ENCODE peak calls at places on chromosomes 4 and X, in seven cellular contexts. One of them, this sample, is unnamed.

GRCh38 chrX:123993904-123994635 is 32.6 kb downstream of the STAG2 start:
- DNase-seq in activated naive CD8-positive, alpha-beta T cell treated with anti-CD3 and anti-CD28 coated beads, Interleukin-2, amount 50 U/mL, for 24 hours: no peak
- DNase-seq in occipital lobe: no peak
- DNase-seq in SK-MEL-5: no peak
- DNase-seq in AML-193: no peak
- DNase-seq in naive B cell: no peak
- DNase-seq in CD8-positive, alpha-beta memory T cell: no peak
- DNase-seq in this sample: no peak

GRCh38 chrX:8049827-8050226 is 121.2 kb downstream of the VCX2 start:
- DNase-seq in activated naive CD8-positive, alpha-beta T cell treated with anti-CD3 and anti-CD28 coated beads, Interleukin-2, amount 50 U/mL, for 24 hours: no peak
- DNase-seq in occipital lobe: no peak
- DNase-seq in SK-MEL-5: no peak
- DNase-seq in AML-193: no peak
- DNase-seq in naive B cell: no peak
- DNase-seq in CD8-positive, alpha-beta memory T cell: no peak
- DNase-seq in this sample: no peak

GRCh38 chr4:184937030-184937710 is 81.1 kb upstream of the HELT start:
- DNase-seq in activated naive CD8-positive, alpha-beta T cell treated with anti-CD3 and anti-CD28 coated beads, Interleukin-2, amount 50 U/mL, for 24 hours: no peak
- DNase-seq in occipital lobe: no peak
- DNase-seq in SK-MEL-5: no peak
- DNase-seq in AML-193: no peak
- DNase-seq in naive B cell: no peak
- DNase-seq in CD8-positive, alpha-beta memory T cell: no peak
- DNase-seq in this sample: no peak

GRCh38 chr4:154009191-154009590 is 220.3 kb upstream of the SFRP2 start:
- DNase-seq in activated naive CD8-positive, alpha-beta T cell treated with anti-CD3 and anti-CD28 coated beads, Interleukin-2, amount 50 U/mL, for 24 hours: no peak
- DNase-seq in occipital lobe: no peak
- DNase-seq in SK-MEL-5: peak
- DNase-seq in AML-193: no peak
- DNase-seq in naive B cell: no peak
- DNase-seq in CD8-positive, alpha-beta memory T cell: no peak
- DNase-seq in this sample: no peak

GRCh38 chr4:61201562-61202099 is 1.5 kb downstream of the ADGRL3 start:
- DNase-seq in activated naive CD8-positive, alpha-beta T cell treated with anti-CD3 and anti-CD28 coated beads, Interleukin-2, amount 50 U/mL, for 24 hours: no peak
- DNase-seq in occipital lobe: no peak
- DNase-seq in SK-MEL-5: no peak
- DNase-seq in AML-193: no peak
- DNase-seq in naive B cell: no peak
- DNase-seq in CD8-positive, alpha-beta memory T cell: no peak
- DNase-seq in this sample: peak

GRCh38 chr4:187090401-187090800 is 366.7 kb upstream of the FAT1 start:
- DNase-seq in activated naive CD8-positive, alpha-beta T cell treated with anti-CD3 and anti-CD28 coated beads, Interleukin-2, amount 50 U/mL, for 24 hours: no peak
- DNase-seq in occipital lobe: no peak
- DNase-seq in SK-MEL-5: no peak
- DNase-seq in AML-193: no peak
- DNase-seq in naive B cell: no peak
- DNase-seq in CD8-positive, alpha-beta memory T cell: no peak
- DNase-seq in this sample: no peak

GRCh38 chr4:26815199-26815598 is 45.4 kb upstream of the STIM2 start:
- DNase-seq in activated naive CD8-positive, alpha-beta T cell treated with anti-CD3 and anti-CD28 coated beads, Interleukin-2, amount 50 U/mL, for 24 hours: no peak
- DNase-seq in occipital lobe: no peak
- DNase-seq in SK-MEL-5: peak
- DNase-seq in AML-193: no peak
- DNase-seq in naive B cell: no peak
- DNase-seq in CD8-positive, alpha-beta memory T cell: no peak
- DNase-seq in this sample: no peak

GRCh38 chr4:102758241-102758871 is 2.4 kb downstream of the MANBA start:
- DNase-seq in activated naive CD8-positive, alpha-beta T cell treated with anti-CD3 and anti-CD28 coated beads, Interleukin-2, amount 50 U/mL, for 24 hours: no peak
- DNase-seq in occipital lobe: no peak
- DNase-seq in SK-MEL-5: no peak
- DNase-seq in AML-193: no peak
- DNase-seq in naive B cell: no peak
- DNase-seq in CD8-positive, alpha-beta memory T cell: no peak
- DNase-seq in this sample: no peak

This sample was measured in anterior cingulate cortex.